ENCODE peak calls at places on chromosomes 12 and 14, in seven cellular contexts. H, C, X, M, I, T and L are unnamed samples.
A peak's percentile ranks its signal among the peaks of the same experiment; 100 is the strongest.

GRCh38 chr12:85489194-85489593 is 209.2 kb downstream of the ALX1 start:
- DNase-seq in H (no peak), C (no peak), X (no peak), M (no peak), I (no peak), T (no peak), L (no peak)

GRCh38 chr12:38507839-38508238 is 191.3 kb downstream of the ALG10B start:
- DNase-seq in H (no peak), C (no peak), X (no peak), M (no peak), I (no peak), T (no peak), L (no peak)

GRCh38 chr14:42460673-42461072 is 854.0 kb downstream of the LRFN5 start:
- DNase-seq in H (no peak), C (no peak), X (no peak), M (no peak), I (no peak), T (no peak), L (no peak)

GRCh38 chr14:72528059-72528950 is 365.6 kb downstream of the DPF3 start:
- DNase-seq in H (no peak), C (peak; percentile 38), X (no peak), M (no peak), I (no peak), T (no peak), L (no peak)

GRCh38 chr14:21680072-21680471 is 6.5 kb upstream of the OR4E1 start:
- DNase-seq in H (no peak), C (peak; percentile 74), X (no peak), M (no peak), I (no peak), T (no peak), L (no peak)

GRCh38 chr12:85632390-85632789 is 203.8 kb downstream of the RASSF9 start:
- DNase-seq in H (no peak), C (peak; percentile 9), X (no peak), M (no peak), I (no peak), T (no peak), L (no peak)

GRCh38 chr14:100640481-100641273 is 53.5 kb upstream of the BEGAIN start:
- DNase-seq in H (no peak), C (no peak), X (no peak), M (no peak), I (no peak), T (no peak), L (no peak)

GRCh38 chr14:100855256-100855930 is 29.5 kb downstream of the MEG3 start:
- DNase-seq in H (no peak), C (no peak), X (no peak), M (no peak), I (no peak), T (no peak), L (no peak)

GRCh38 chr12:117863004-117863709 is 105.6 kb downstream of the KSR2 start:
- DNase-seq in H (no peak), C (peak; percentile 15), X (no peak), M (no peak), I (no peak), T (no peak), L (no peak)